ENCODE peak calls at places on chromosomes 16 and 17, in nine cellular contexts. N is activated T-helper 1 cell treated with anti-CD3 and anti-CD28 coated beads, Interleukin-2, amount 50 U/mL, for 16 hours; C is effector CD4-positive, alpha-beta T cell; W is T-helper 2 cell; X is chondrocyte; B is A549; Q is AG09319; A is ELF-1; F is naive thymus-derived CD4-positive, alpha-beta T cell. O is an unnamed sample.

GRCh38 chr16:58605562-58605961 is 24.1 kb downstream of the CNOT1 start:
- DNase-seq in A (no peak), Q (no peak), X (no peak), F (no peak), W (no peak), C (no peak), N (no peak), B (no peak), O (no peak)

GRCh38 chr16:29658693-29659092 is 4.4 kb upstream of the SPN start:
- DNase-seq in C (no peak), N (no peak), Q (no peak), A (no peak), B (no peak), F (no peak), X (no peak), W (no peak), O (no peak)

GRCh38 chr16:86466695-86467406 is 43.5 kb upstream of the FOXF1 start:
- DNase-seq in W (no peak), B (no peak), X (no peak), F (no peak), Q (no peak), N (no peak), A (no peak), C (no peak), O (no peak)

GRCh38 chr17:58313815-58314705 is 14.5 kb downstream of the TSPOAP1 start:
- DNase-seq in C (no peak), A (no peak), F (no peak), Q (no peak), W (no peak), B (no peak), X (no peak), N (no peak), O (no peak)

GRCh38 chr17:9859781-9860180 is 34.1 kb downstream of the GLP2R start:
- DNase-seq in B (no peak), W (no peak), C (no peak), X (no peak), F (no peak), Q (no peak), A (no peak), N (no peak), O (no peak)

GRCh38 chr16:58110590-58111330 is 18.4 kb downstream of the CFAP20 start:
- DNase-seq in A (peak; percentile 66), X (peak; percentile 55), F (no peak), N (no peak), C (no peak), Q (no peak), W (no peak), B (no peak), O (no peak)

GRCh38 chr17:44745301-44745700 is 13.5 kb upstream of the ADAM11 start:
- DNase-seq in B (no peak), A (no peak), C (no peak), N (no peak), Q (no peak), X (no peak), W (no peak), F (no peak), O (no peak)

GRCh38 chr17:57114085-57114673 is 29.1 kb downstream of the AKAP1 start:
- DNase-seq in W (peak; percentile 31), B (peak; percentile 76), Q (no peak), C (peak; percentile 58), A (peak; percentile 73), F (peak; percentile 28), X (no peak), N (peak; percentile 33), O (peak; percentile 58)

GRCh38 chr17:43584666-43585102 is 38.5 kb upstream of the ETV4 start:
- DNase-seq in A (no peak), X (no peak), B (no peak), F (no peak), C (no peak), Q (no peak), N (no peak), W (no peak), O (no peak)

GRCh38 chr16:47492428-47493357 is 31.6 kb downstream of the PHKB start:
- DNase-seq in B (no peak), W (no peak), A (peak; percentile 7), Q (no peak), C (no peak), N (no peak), F (no peak), X (no peak), O (peak; percentile 74)

GRCh38 chr16:30748634-30749445 is 615 bp downstream of the PHKG2 start:
- DNase-seq in W (no peak), F (no peak), A (peak; percentile 34), C (no peak), N (no peak), B (peak; percentile 46), X (no peak), Q (no peak), O (no peak)

GRCh38 chr17:17740627-17741237 is 59.5 kb downstream of the RAI1 start:
- DNase-seq in C (no peak), F (peak; percentile 78), Q (no peak), N (peak; percentile 27), B (no peak), X (no peak), W (no peak), A (no peak), O (no peak)

GRCh38 chr17:64148699-64149098 is 18.8 kb upstream of the ERN1 start:
- DNase-seq in A (peak; percentile 17), B (no peak), W (no peak), Q (no peak), C (no peak), X (no peak), N (no peak), F (no peak), O (no peak)

GRCh38 chr16:50368410-50369132 is at the start of gene BRD7:
- DNase-seq in F (peak; percentile 56), W (peak; percentile 57), X (no peak), B (peak; percentile 53), C (peak; percentile 54), N (peak; percentile 68), A (peak; percentile 45), Q (no peak), O (peak; percentile 27)

GRCh38 chr17:40103082-40103741 is 2.8 kb upstream of the NR1D1 start:
- DNase-seq in X (no peak), A (no peak), Q (no peak), F (no peak), N (no peak), C (no peak), B (no peak), W (no peak), O (no peak)

GRCh38 chr17:9370464-9370863 is 205.2 kb downstream of the STX8 start:
- DNase-seq in F (no peak), A (no peak), Q (no peak), B (no peak), N (no peak), W (no peak), X (no peak), C (no peak), O (no peak)

GRCh38 chr17:77428901-77429734 is 288.3 kb downstream of the SEC14L1 start:
- DNase-seq in C (no peak), B (no peak), N (no peak), A (no peak), Q (no peak), X (no peak), W (no peak), F (no peak), O (no peak)

GRCh38 chr17:80265205-80266068 is 4.8 kb downstream of the RNF213 start:
- DNase-seq in F (peak; percentile 35), B (no peak), N (peak; percentile 62), X (no peak), W (no peak), C (peak; percentile 43), A (no peak), Q (no peak), O (no peak)

GRCh38 chr17:81722184-81723120 is 10.4 kb downstream of the SLC25A10 start:
- DNase-seq in C (no peak), Q (no peak), X (no peak), A (no peak), N (no peak), F (no peak), W (no peak), B (no peak), O (no peak)

GRCh38 chr17:76707985-76708807 is 2.6 kb downstream of the MXRA7 start:
- DNase-seq in W (no peak), N (no peak), C (no peak), Q (no peak), A (peak; percentile 85), F (no peak), B (no peak), X (no peak), O (no peak)

GRCh38 chr17:31537558-31537957 is 146.1 kb downstream of the RAB11FIP4 start:
- DNase-seq in C (no peak), N (no peak), W (no peak), B (no peak), X (no peak), Q (no peak), A (no peak), F (no peak), O (no peak)

GRCh38 chr16:2122429-2122828 is 13.3 kb downstream of the PKD1 start:
- DNase-seq in C (no peak), W (no peak), Q (no peak), B (no peak), X (no peak), N (no peak), F (no peak), A (no peak), O (no peak)

GRCh38 chr17:18226284-18226945 is 980 bp downstream of the LLGL1 start:
- DNase-seq in Q (no peak), A (no peak), F (no peak), W (no peak), B (no peak), C (no peak), N (no peak), X (no peak), O (no peak)

GRCh38 chr17:1300580-1300905 is 21.1 kb downstream of the TRARG1 start:
- DNase-seq in Q (no peak), W (no peak), X (no peak), B (no peak), C (no peak), N (no peak), A (no peak), F (no peak), O (no peak)

GRCh38 chr16:3536271-3536671 is 35.5 kb downstream of the CLUAP1 start:
- DNase-seq in N (no peak), B (no peak), F (no peak), X (no peak), Q (peak; percentile 7), A (no peak), C (no peak), W (no peak), O (no peak)

GRCh38 chr16:28090646-28091377 is 27.3 kb upstream of the GSG1L start:
- DNase-seq in X (peak; percentile 60), C (no peak), B (no peak), A (peak; percentile 90), Q (no peak), W (no peak), N (no peak), F (no peak), O (no peak)

GRCh38 chr17:60165223-60165622 is 15.4 kb downstream of the CA4 start:
- DNase-seq in Q (no peak), C (no peak), W (no peak), B (peak; percentile 2), X (no peak), A (no peak), N (no peak), F (no peak), O (no peak)

GRCh38 chr17:45406107-45406506 is 26.6 kb downstream of the ARHGAP27 start:
- DNase-seq in Q (no peak), X (no peak), A (no peak), C (no peak), N (no peak), W (no peak), B (no peak), F (no peak), O (no peak)

GRCh38 chr17:34598161-34598776 is 18.9 kb downstream of the TMEM132E start:
- DNase-seq in F (no peak), C (no peak), N (no peak), W (no peak), X (no peak), A (peak; percentile 92), Q (no peak), B (no peak), O (no peak)

GRCh38 chr17:58510075-58510474 is 4.4 kb downstream of the MTMR4 start:
- DNase-seq in A (no peak), W (no peak), B (no peak), X (no peak), N (no peak), F (no peak), Q (no peak), C (no peak), O (no peak)

GRCh38 chr17:3683054-3683511 is 12.9 kb downstream of the P2RX5 start:
- DNase-seq in Q (no peak), B (peak; percentile 93), X (no peak), A (peak; percentile 80), W (no peak), N (no peak), F (peak; percentile 39), C (peak; percentile 31), O (no peak)

O was measured in tibial nerve.